ENCODE peak calls at places on chromosome 14, in six cellular contexts. N, A, W, H, X and Z are unnamed samples.

GRCh38 chr14:89185919-89186849 is 230.8 kb downstream of the FOXN3 start:
- DNase-seq in N (no peak), A (no peak), W (no peak), H (no peak), X (no peak), Z (no peak)

GRCh38 chr14:24171422-24172260 is at the start of gene REC8:
- DNase-seq in N (no peak), A (peak), W (no peak), H (peak), X (no peak), Z (peak)

GRCh38 chr14:92516344-92516965 is 2.9 kb downstream of the RIN3 start:
- DNase-seq in N (no peak), A (no peak), W (no peak), H (no peak), X (no peak), Z (no peak)

GRCh38 chr14:65168840-65169239 is 66.5 kb upstream of the MAX start:
- DNase-seq in N (no peak), A (no peak), W (no peak), H (no peak), X (no peak), Z (no peak)

GRCh38 chr14:32939254-32940065 is 781 bp downstream of the NPAS3 start:
- DNase-seq in N (no peak), A (peak), W (peak), H (no peak), X (no peak), Z (no peak)

GRCh38 chr14:20492486-20492885 is 12.9 kb upstream of the RNASE10 start:
- DNase-seq in N (no peak), A (no peak), W (no peak), H (no peak), X (no peak), Z (no peak)

GRCh38 chr14:91303091-91303923 is 58.8 kb upstream of the GPR68 start:
- DNase-seq in N (peak), A (peak), W (peak), H (peak), X (peak), Z (no peak)

GRCh38 chr14:22602853-22603252 is 4.8 kb downstream of the ABHD4 start:
- DNase-seq in N (no peak), A (no peak), W (no peak), H (no peak), X (no peak), Z (no peak)

GRCh38 chr14:22882529-22883190 is 362 bp upstream of the REM2 start:
- DNase-seq in N (no peak), A (peak), W (peak), H (no peak), X (peak), Z (no peak)

GRCh38 chr14:54381821-54382220 is 15.0 kb upstream of the CDKN3 start:
- DNase-seq in N (no peak), A (no peak), W (no peak), H (no peak), X (no peak), Z (no peak)

GRCh38 chr14:103372552-103373304 is 12.5 kb upstream of the MARK3 start:
- DNase-seq in N (peak), A (no peak), W (no peak), H (no peak), X (peak), Z (no peak)

GRCh38 chr14:23136566-23137133 is 17.6 kb upstream of the CEBPE start:
- DNase-seq in N (no peak), A (no peak), W (no peak), H (no peak), X (no peak), Z (no peak)

GRCh38 chr14:95814363-95815225 is 62.0 kb upstream of the TUNAR start:
- DNase-seq in N (no peak), A (no peak), W (no peak), H (no peak), X (no peak), Z (no peak)

GRCh38 chr14:102819176-102819628 is 42.0 kb downstream of the TRAF3 start:
- DNase-seq in N (peak), A (no peak), W (no peak), H (no peak), X (no peak), Z (peak)

GRCh38 chr14:20683125-20683895 is 1.1 kb upstream of the RNASE4 start:
- DNase-seq in N (peak), A (peak), W (peak), H (peak), X (peak), Z (peak)

GRCh38 chr14:35821546-35822411 is 4.4 kb upstream of the BRMS1L start:
- DNase-seq in N (peak), A (no peak), W (peak), H (no peak), X (peak), Z (no peak)

GRCh38 chr14:44370727-44371126 is 136.4 kb downstream of the FSCB start:
- DNase-seq in N (no peak), A (no peak), W (no peak), H (no peak), X (no peak), Z (no peak)

GRCh38 chr14:44374906-44375305 is 132.2 kb downstream of the FSCB start:
- DNase-seq in N (no peak), A (no peak), W (no peak), H (no peak), X (no peak), Z (no peak)

GRCh38 chr14:44372807-44373497 is 134.1 kb downstream of the FSCB start:
- DNase-seq in N (no peak), A (no peak), W (no peak), H (no peak), X (no peak), Z (no peak)

DNA sequence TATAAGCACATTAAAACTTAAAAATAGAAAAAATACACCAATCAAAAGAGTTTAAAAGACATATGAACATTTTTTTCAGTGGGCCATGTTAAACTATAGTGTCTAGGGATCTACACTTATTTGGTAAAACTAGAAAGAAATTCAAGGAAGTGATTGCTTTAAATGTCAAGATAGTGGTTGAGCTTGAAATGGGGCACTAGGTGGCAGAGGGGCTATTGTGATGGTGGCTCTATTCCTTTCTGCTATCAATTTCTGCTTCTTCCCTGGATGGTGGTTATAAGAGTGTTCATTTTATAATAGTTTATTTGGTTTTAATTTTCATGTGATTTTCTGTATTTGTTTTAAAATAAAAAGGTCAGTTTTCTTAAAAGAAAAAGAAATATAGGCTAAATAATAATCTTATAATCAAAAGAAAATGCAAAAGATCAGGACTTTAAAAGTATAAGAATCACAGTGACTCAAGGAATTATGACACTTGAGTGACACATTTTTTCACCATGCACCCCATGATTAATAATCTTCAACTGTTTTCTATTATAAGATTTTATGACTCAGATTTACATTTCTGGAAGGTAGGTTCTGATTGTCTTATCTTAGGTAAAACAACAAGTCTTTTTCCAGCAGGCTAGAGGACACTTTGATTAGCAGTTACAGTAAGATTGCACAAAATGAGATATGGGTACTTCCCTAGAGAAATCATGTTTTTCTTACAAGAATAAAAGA is 137.5 kb downstream of the FSCB start:
- DNase-seq in N (no peak), A (no peak), W (no peak), H (no peak), X (no peak), Z (no peak)
- TF ChIP-seq SP1 in N (no peak), A (no peak), W (no peak), H (no peak), X (no peak), Z (no peak)

GRCh38 chr14:99325016-99325415 is 53.0 kb upstream of the BCL11B start:
- DNase-seq in N (no peak), A (no peak), W (no peak), H (no peak), X (no peak), Z (no peak)

GRCh38 chr14:99325591-99325990 is 53.6 kb upstream of the BCL11B start:
- DNase-seq in N (no peak), A (no peak), W (no peak), H (no peak), X (no peak), Z (no peak)

GRCh38 chr14:99323603-99324185 is 51.7 kb upstream of the BCL11B start:
- DNase-seq in N (no peak), A (no peak), W (no peak), H (no peak), X (no peak), Z (no peak)

GRCh38 chr14:99322731-99323599 is 51.0 kb upstream of the BCL11B start:
- DNase-seq in N (no peak), A (no peak), W (no peak), H (no peak), X (no peak), Z (no peak)

GRCh38 chr14:99324291-99324690 is 52.3 kb upstream of the BCL11B start:
- DNase-seq in N (no peak), A (no peak), W (no peak), H (no peak), X (no peak), Z (no peak)
- TF ChIP-seq SP1 in N (no peak), A (no peak), W (no peak), H (no peak), X (no peak), Z (no peak)

GRCh38 chr14:56555921-56556570 is 23.6 kb upstream of the TMEM260 start:
- DNase-seq in N (peak), A (no peak), W (peak), H (no peak), X (peak), Z (no peak)
- TF ChIP-seq SP1 in N (no peak), A (no peak), W (no peak), H (no peak), X (no peak), Z (no peak)

GRCh38 chr14:106287506-106287905 is 761.1 kb downstream of the TMEM121 start:
- DNase-seq in N (no peak), A (no peak), W (no peak), H (no peak), X (no peak), Z (no peak)

GRCh38 chr14:106291626-106292025 is 765.2 kb downstream of the TMEM121 start:
- DNase-seq in N (no peak), A (no peak), W (no peak), H (no peak), X (no peak), Z (no peak)

DNA sequence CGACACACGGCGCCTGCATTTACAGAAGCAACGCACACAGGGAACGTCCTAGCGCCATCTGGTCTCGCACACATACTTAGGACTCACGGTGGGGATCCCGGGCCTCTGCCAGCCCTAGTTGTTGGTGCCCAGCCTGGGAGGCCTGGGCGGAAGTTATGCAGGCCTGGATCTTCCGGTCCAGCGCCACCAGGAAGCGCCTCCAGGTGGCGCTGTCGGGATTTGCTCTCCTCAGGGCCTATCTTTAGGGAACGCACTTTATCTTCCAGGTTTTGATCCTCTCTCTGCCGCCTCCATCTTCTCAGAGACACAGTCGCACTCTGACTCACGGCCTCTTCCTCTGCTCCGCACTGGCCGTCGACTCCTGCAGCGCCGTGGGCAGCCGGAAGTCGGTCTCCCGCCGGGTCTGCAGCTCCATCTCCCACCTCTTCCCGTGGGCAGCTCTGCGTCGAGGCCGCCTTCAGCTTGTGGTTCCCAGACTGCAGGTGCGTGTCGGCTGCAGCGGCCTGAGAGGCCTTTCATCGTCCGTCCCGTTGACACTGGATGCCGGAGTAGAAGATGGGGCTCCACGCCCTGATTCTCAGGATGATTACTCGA is 760.4 kb downstream of the TMEM121 start:
- DNase-seq in N (no peak), A (no peak), W (peak), H (no peak), X (peak), Z (no peak)
- TF ChIP-seq SP1 in N (no peak), A (no peak), W (no peak), H (no peak), X (no peak), Z (no peak)

GRCh38 chr14:101351146-101351545 is 210.1 kb upstream of the DIO3 start:
- DNase-seq in N (no peak), A (no peak), W (no peak), H (no peak), X (no peak), Z (no peak)

GRCh38 chr14:101353422-101353821 is 207.9 kb upstream of the DIO3 start:
- DNase-seq in N (no peak), A (no peak), W (no peak), H (no peak), X (no peak), Z (no peak)

GRCh38 chr14:101352567-101352966 is 208.7 kb upstream of the DIO3 start:
- DNase-seq in N (no peak), A (no peak), W (no peak), H (no peak), X (no peak), Z (no peak)

GRCh38 chr14:101350710-101351109 is 210.6 kb upstream of the DIO3 start:
- DNase-seq in N (no peak), A (no peak), W (no peak), H (no peak), X (no peak), Z (no peak)

GRCh38 chr14:101351769-101352168 is 209.5 kb upstream of the DIO3 start:
- DNase-seq in N (no peak), A (no peak), W (no peak), H (no peak), X (no peak), Z (no peak)
- TF ChIP-seq SP1 in N (no peak), A (no peak), W (no peak), H (no peak), X (no peak), Z (no peak)

DNA sequence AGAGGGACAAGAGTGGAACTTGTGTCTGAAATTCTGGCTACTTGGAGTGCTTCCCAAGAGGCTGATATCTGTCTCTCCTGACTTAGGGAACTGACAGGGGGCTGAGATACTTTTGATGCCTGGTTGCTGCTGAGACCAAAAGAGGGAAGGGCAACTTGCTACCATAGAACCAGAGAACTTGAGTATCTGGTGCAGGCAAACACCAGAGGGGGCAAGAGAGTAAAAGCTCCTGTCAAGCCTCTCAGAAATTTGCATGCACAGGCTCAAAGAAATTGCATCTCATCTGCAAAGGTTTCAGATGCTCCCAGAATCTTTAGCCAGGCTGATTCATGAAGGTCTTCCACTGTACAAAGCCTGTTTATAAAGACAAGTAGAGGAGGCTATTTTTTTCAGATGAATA is 391.3 kb upstream of the FOXG1 start:
- DNase-seq in N (no peak), A (peak), W (peak), H (peak), X (no peak), Z (no peak)
- TF ChIP-seq SP1 in N (no peak), A (no peak), W (no peak), H (no peak), X (no peak), Z (no peak)

DNA sequence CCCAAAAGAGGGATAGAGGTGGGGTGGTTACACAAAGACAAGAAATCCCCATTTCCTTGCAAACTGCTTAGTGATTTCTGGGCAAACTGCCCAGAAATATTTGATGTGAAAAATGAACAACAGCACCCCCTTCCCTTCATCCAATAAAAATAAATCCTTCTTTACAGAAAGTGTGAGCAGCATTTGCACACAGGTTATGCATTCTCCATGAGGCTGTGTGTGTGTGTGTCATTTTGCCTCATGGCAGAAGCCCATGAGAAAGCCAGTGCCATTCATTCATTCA is 17.2 kb upstream of the NRXN3 start:
- DNase-seq in N (no peak), A (no peak), W (no peak), H (no peak), X (no peak), Z (no peak)
- TF ChIP-seq SP1 in N (no peak), A (no peak), W (no peak), H (no peak), X (no peak), Z (no peak)

GRCh38 chr14:74921053-74921620 is 1.9 kb downstream of the RPS6KL1 start:
- DNase-seq in N (no peak), A (no peak), W (no peak), H (no peak), X (no peak), Z (no peak)

GRCh38 chr14:74920281-74920680 is 2.8 kb downstream of the RPS6KL1 start:
- DNase-seq in N (no peak), A (no peak), W (no peak), H (no peak), X (no peak), Z (no peak)

GRCh38 chr14:74921987-74922751 is 891 bp downstream of the RPS6KL1 start:
- DNase-seq in N (no peak), A (no peak), W (no peak), H (no peak), X (no peak), Z (no peak)

GRCh38 chr14:74924061-74924460 is 1.0 kb upstream of the RPS6KL1 start:
- DNase-seq in N (no peak), A (no peak), W (no peak), H (no peak), X (no peak), Z (no peak)

GRCh38 chr14:74922752-74923401 is at the start of gene RPS6KL1:
- DNase-seq in N (peak), A (peak), W (peak), H (peak), X (peak), Z (no peak)
- TF ChIP-seq SP1 in N (no peak), A (no peak), W (no peak), H (no peak), X (no peak), Z (no peak)

GRCh38 chr14:68084256-68084655 is 264.7 kb downstream of the RAD51B start:
- DNase-seq in N (no peak), A (no peak), W (no peak), H (no peak), X (no peak), Z (no peak)
- TF ChIP-seq SP1 in N (no peak), A (no peak), W (no peak), H (no peak), X (no peak), Z (no peak)